ENCODE peak calls at places on chromosomes 12 and 14, in five cellular contexts. One of them, this sample, is unnamed.

GRCh38 chr12:87383705-87384104 is 645.5 kb downstream of the C12orf50 start:
- DNase-seq in CD8-positive, alpha-beta T cell: no peak
- DNase-seq in transverse colon: no peak
- DNase-seq in stimulated activated CD4-positive, alpha-beta T cell treated with anti-CD3 and anti-CD28 coated beads, Interleukin-2, amount 100 ng/mL, for 48 hours: no peak
- DNase-seq in SW480: no peak
- DNase-seq in this sample: no peak

GRCh38 chr12:54030889-54031860 is 1.7 kb upstream of the HOXC5 start:
- DNase-seq in CD8-positive, alpha-beta T cell: no peak
- DNase-seq in transverse colon: no peak
- DNase-seq in stimulated activated CD4-positive, alpha-beta T cell treated with anti-CD3 and anti-CD28 coated beads, Interleukin-2, amount 100 ng/mL, for 48 hours: no peak
- DNase-seq in SW480: no peak
- DNase-seq in this sample: no peak

GRCh38 chr12:14777271-14777670 is 26.0 kb downstream of the WBP11 start:
- DNase-seq in CD8-positive, alpha-beta T cell: no peak
- DNase-seq in transverse colon: peak
- DNase-seq in stimulated activated CD4-positive, alpha-beta T cell treated with anti-CD3 and anti-CD28 coated beads, Interleukin-2, amount 100 ng/mL, for 48 hours: no peak
- DNase-seq in SW480: peak
- DNase-seq in this sample: no peak

GRCh38 chr14:19975291-19975690 is at the start of gene OR4K15:
- DNase-seq in CD8-positive, alpha-beta T cell: no peak
- DNase-seq in transverse colon: no peak
- DNase-seq in stimulated activated CD4-positive, alpha-beta T cell treated with anti-CD3 and anti-CD28 coated beads, Interleukin-2, amount 100 ng/mL, for 48 hours: no peak
- DNase-seq in SW480: no peak
- DNase-seq in this sample: no peak

GRCh38 chr14:21867541-21867940 is 193.9 kb upstream of the OR4E1 start:
- DNase-seq in CD8-positive, alpha-beta T cell: no peak
- DNase-seq in transverse colon: no peak
- DNase-seq in stimulated activated CD4-positive, alpha-beta T cell treated with anti-CD3 and anti-CD28 coated beads, Interleukin-2, amount 100 ng/mL, for 48 hours: no peak
- DNase-seq in SW480: peak
- DNase-seq in this sample: no peak

GRCh38 chr14:78758333-78758732 is 588.2 kb downstream of the NRXN3 start:
- DNase-seq in CD8-positive, alpha-beta T cell: no peak
- DNase-seq in transverse colon: no peak
- DNase-seq in stimulated activated CD4-positive, alpha-beta T cell treated with anti-CD3 and anti-CD28 coated beads, Interleukin-2, amount 100 ng/mL, for 48 hours: no peak
- DNase-seq in SW480: peak
- DNase-seq in this sample: no peak

GRCh38 chr12:34051486-34051885 is 29.2 kb downstream of the ALG10 start:
- DNase-seq in CD8-positive, alpha-beta T cell: no peak
- DNase-seq in transverse colon: no peak
- DNase-seq in stimulated activated CD4-positive, alpha-beta T cell treated with anti-CD3 and anti-CD28 coated beads, Interleukin-2, amount 100 ng/mL, for 48 hours: no peak
- DNase-seq in SW480: no peak
- DNase-seq in this sample: no peak

GRCh38 chr12:53217049-53217929 is 10.2 kb upstream of the ITGB7 start:
- DNase-seq in CD8-positive, alpha-beta T cell: peak
- DNase-seq in transverse colon: peak
- DNase-seq in stimulated activated CD4-positive, alpha-beta T cell treated with anti-CD3 and anti-CD28 coated beads, Interleukin-2, amount 100 ng/mL, for 48 hours: no peak
- DNase-seq in SW480: no peak
- DNase-seq in this sample: no peak

GRCh38 chr12:26304273-26304672 is 108.9 kb downstream of the SSPN start:
- DNase-seq in CD8-positive, alpha-beta T cell: no peak
- DNase-seq in transverse colon: no peak
- DNase-seq in stimulated activated CD4-positive, alpha-beta T cell treated with anti-CD3 and anti-CD28 coated beads, Interleukin-2, amount 100 ng/mL, for 48 hours: no peak
- DNase-seq in SW480: no peak
- DNase-seq in this sample: no peak

GRCh38 chr14:94628578-94628977 is 16.4 kb downstream of the SERPINA3 start:
- DNase-seq in CD8-positive, alpha-beta T cell: no peak
- DNase-seq in transverse colon: no peak
- DNase-seq in stimulated activated CD4-positive, alpha-beta T cell treated with anti-CD3 and anti-CD28 coated beads, Interleukin-2, amount 100 ng/mL, for 48 hours: no peak
- DNase-seq in SW480: no peak
- DNase-seq in this sample: no peak

GRCh38 chr14:78029471-78030372 is 140.5 kb upstream of the NRXN3 start:
- DNase-seq in CD8-positive, alpha-beta T cell: no peak
- DNase-seq in transverse colon: no peak
- DNase-seq in stimulated activated CD4-positive, alpha-beta T cell treated with anti-CD3 and anti-CD28 coated beads, Interleukin-2, amount 100 ng/mL, for 48 hours: no peak
- DNase-seq in SW480: peak
- DNase-seq in this sample: no peak

GRCh38 chr12:57401165-57401564 is 29.7 kb downstream of the R3HDM2 start:
- DNase-seq in CD8-positive, alpha-beta T cell: no peak
- DNase-seq in transverse colon: no peak
- DNase-seq in stimulated activated CD4-positive, alpha-beta T cell treated with anti-CD3 and anti-CD28 coated beads, Interleukin-2, amount 100 ng/mL, for 48 hours: no peak
- DNase-seq in SW480: no peak
- DNase-seq in this sample: no peak

GRCh38 chr12:106897082-106897481 is 58.6 kb upstream of the TMEM263 start:
- DNase-seq in CD8-positive, alpha-beta T cell: no peak
- DNase-seq in transverse colon: no peak
- DNase-seq in stimulated activated CD4-positive, alpha-beta T cell treated with anti-CD3 and anti-CD28 coated beads, Interleukin-2, amount 100 ng/mL, for 48 hours: no peak
- DNase-seq in SW480: no peak
- DNase-seq in this sample: no peak

GRCh38 chr12:23795494-23795893 is 154.0 kb downstream of the SOX5 start:
- DNase-seq in CD8-positive, alpha-beta T cell: no peak
- DNase-seq in transverse colon: no peak
- DNase-seq in stimulated activated CD4-positive, alpha-beta T cell treated with anti-CD3 and anti-CD28 coated beads, Interleukin-2, amount 100 ng/mL, for 48 hours: no peak
- DNase-seq in SW480: no peak
- DNase-seq in this sample: no peak